ENCODE peak calls at places on chromosomes 1 and 21, in four cellular contexts. One of them, this sample, is unnamed.

GRCh38 chr21:42550817-42551216 is 37.2 kb downstream of the SLC37A1 start:
- DNase-seq in dorsolateral prefrontal cortex: no peak
- DNase-seq in fibroblast of lung: no peak
- DNase-seq in MM.1S: no peak
- DNase-seq in this sample: peak; percentile 3

GRCh38 chr1:65011983-65012382 is 45.6 kb upstream of the JAK1 start:
- DNase-seq in dorsolateral prefrontal cortex: no peak
- DNase-seq in fibroblast of lung: no peak
- DNase-seq in MM.1S: no peak
- DNase-seq in this sample: no peak

GRCh38 chr1:3369437-3370076 is 84.9 kb upstream of the ARHGEF16 start:
- DNase-seq in dorsolateral prefrontal cortex: peak; percentile 62
- DNase-seq in fibroblast of lung: peak; percentile 49
- DNase-seq in MM.1S: no peak
- DNase-seq in this sample: no peak

GRCh38 chr1:234500269-234500668 is 21.3 kb upstream of the TARBP1 start:
- DNase-seq in dorsolateral prefrontal cortex: no peak
- DNase-seq in fibroblast of lung: peak; percentile 25
- DNase-seq in MM.1S: no peak
- DNase-seq in this sample: no peak

GRCh38 chr1:91883470-91883869 is 2.5 kb downstream of the TGFBR3 start:
- DNase-seq in dorsolateral prefrontal cortex: no peak
- DNase-seq in fibroblast of lung: peak; percentile 75
- DNase-seq in MM.1S: peak; percentile 45
- DNase-seq in this sample: no peak

GRCh38 chr1:37286881-37287280 is 187.5 kb upstream of the ZC3H12A start:
- DNase-seq in dorsolateral prefrontal cortex: peak; percentile 54
- DNase-seq in fibroblast of lung: no peak
- DNase-seq in MM.1S: no peak
- DNase-seq in this sample: no peak

GRCh38 chr21:39952265-39952664 is 85.0 kb downstream of the PCP4 start:
- DNase-seq in dorsolateral prefrontal cortex: no peak
- DNase-seq in fibroblast of lung: no peak
- DNase-seq in MM.1S: no peak
- DNase-seq in this sample: no peak

GRCh38 chr1:172719694-172720138 is 60.8 kb downstream of the FASLG start:
- DNase-seq in dorsolateral prefrontal cortex: no peak
- DNase-seq in fibroblast of lung: peak; percentile 72
- DNase-seq in MM.1S: peak; percentile 61
- DNase-seq in this sample: no peak

GRCh38 chr1:180953291-180953747 is 40.6 kb downstream of the KIAA1614 start:
- DNase-seq in dorsolateral prefrontal cortex: no peak
- DNase-seq in fibroblast of lung: no peak
- DNase-seq in MM.1S: peak; percentile 32
- DNase-seq in this sample: peak; percentile 61

GRCh38 chr1:174692313-174692712 is 244.5 kb downstream of the GPR52 start:
- DNase-seq in dorsolateral prefrontal cortex: no peak
- DNase-seq in fibroblast of lung: peak; percentile 41
- DNase-seq in MM.1S: no peak
- DNase-seq in this sample: no peak

GRCh38 chr1:183685112-183685713 is 32.1 kb upstream of the APOBEC4 start:
- DNase-seq in dorsolateral prefrontal cortex: no peak
- DNase-seq in fibroblast of lung: peak; percentile 72
- DNase-seq in MM.1S: peak; percentile 82
- DNase-seq in this sample: no peak

GRCh38 chr21:39094847-39095525 is 88.3 kb downstream of the PSMG1 start:
- DNase-seq in dorsolateral prefrontal cortex: no peak
- DNase-seq in fibroblast of lung: peak; percentile 82
- DNase-seq in MM.1S: no peak
- DNase-seq in this sample: no peak

GRCh38 chr1:159088050-159088449 is 11.5 kb upstream of the AIM2 start:
- DNase-seq in dorsolateral prefrontal cortex: no peak
- DNase-seq in fibroblast of lung: peak; percentile 68
- DNase-seq in MM.1S: no peak
- DNase-seq in this sample: no peak

GRCh38 chr21:43609501-43610340 is 49.6 kb downstream of the HSF2BP start:
- DNase-seq in dorsolateral prefrontal cortex: no peak
- DNase-seq in fibroblast of lung: peak; percentile 88
- DNase-seq in MM.1S: no peak
- DNase-seq in this sample: no peak

GRCh38 chr1:75502776-75503175 is 108.1 kb downstream of the SLC44A5 start:
- DNase-seq in dorsolateral prefrontal cortex: no peak
- DNase-seq in fibroblast of lung: no peak
- DNase-seq in MM.1S: no peak
- DNase-seq in this sample: no peak

GRCh38 chr1:197557302-197557701 is 218.0 kb downstream of the DENND1B start:
- DNase-seq in dorsolateral prefrontal cortex: no peak
- DNase-seq in fibroblast of lung: peak; percentile 43
- DNase-seq in MM.1S: no peak
- DNase-seq in this sample: no peak

GRCh38 chr1:221991221-221991620 is 249.3 kb upstream of the DUSP10 start:
- DNase-seq in dorsolateral prefrontal cortex: no peak
- DNase-seq in fibroblast of lung: peak; percentile 45
- DNase-seq in MM.1S: no peak
- DNase-seq in this sample: no peak

GRCh38 chr1:76477131-76477530 is 390.1 kb upstream of the ST6GALNAC5 start:
- DNase-seq in dorsolateral prefrontal cortex: no peak
- DNase-seq in fibroblast of lung: no peak
- DNase-seq in MM.1S: no peak
- DNase-seq in this sample: no peak

GRCh38 chr1:234730542-234731370 is 120.8 kb upstream of the IRF2BP2 start:
- DNase-seq in dorsolateral prefrontal cortex: no peak
- DNase-seq in fibroblast of lung: no peak
- DNase-seq in MM.1S: no peak
- DNase-seq in this sample: no peak

GRCh38 chr1:1618396-1619068 is 3.2 kb downstream of the MIB2 start:
- DNase-seq in dorsolateral prefrontal cortex: no peak
- DNase-seq in fibroblast of lung: no peak
- DNase-seq in MM.1S: no peak
- DNase-seq in this sample: no peak

GRCh38 chr1:22930235-22930912 is 42.3 kb downstream of the LACTBL1 start:
- DNase-seq in dorsolateral prefrontal cortex: no peak
- DNase-seq in fibroblast of lung: peak; percentile 25
- DNase-seq in MM.1S: no peak
- DNase-seq in this sample: peak; percentile 71

GRCh38 chr21:23801292-23801691 is 1806.0 kb downstream of the MRPL39 start:
- DNase-seq in dorsolateral prefrontal cortex: no peak
- DNase-seq in fibroblast of lung: no peak
- DNase-seq in MM.1S: no peak
- DNase-seq in this sample: no peak

GRCh38 chr1:156797212-156797871 is 19.3 kb downstream of the SH2D2A start:
- DNase-seq in dorsolateral prefrontal cortex: no peak
- DNase-seq in fibroblast of lung: peak; percentile 64
- DNase-seq in MM.1S: peak; percentile 72
- DNase-seq in this sample: no peak

GRCh38 chr1:114114751-114115104 is 38.9 kb downstream of the SYT6 start:
- DNase-seq in dorsolateral prefrontal cortex: no peak
- DNase-seq in fibroblast of lung: no peak
- DNase-seq in MM.1S: no peak
- DNase-seq in this sample: no peak

GRCh38 chr1:114116086-114116485 is 37.6 kb downstream of the SYT6 start:
- DNase-seq in dorsolateral prefrontal cortex: no peak
- DNase-seq in fibroblast of lung: no peak
- DNase-seq in MM.1S: no peak
- DNase-seq in this sample: no peak

GRCh38 chr1:114111731-114112661 is 41.7 kb downstream of the SYT6 start:
- DNase-seq in dorsolateral prefrontal cortex: no peak
- DNase-seq in fibroblast of lung: no peak
- DNase-seq in MM.1S: no peak
- DNase-seq in this sample: no peak

GRCh38 chr1:114112775-114113174 is 40.9 kb downstream of the SYT6 start:
- DNase-seq in dorsolateral prefrontal cortex: no peak
- DNase-seq in fibroblast of lung: no peak
- DNase-seq in MM.1S: no peak
- DNase-seq in this sample: no peak

GRCh38 chr1:114113801-114114750 is 39.6 kb downstream of the SYT6 start:
- DNase-seq in dorsolateral prefrontal cortex: no peak
- DNase-seq in fibroblast of lung: no peak
- DNase-seq in MM.1S: no peak
- DNase-seq in this sample: no peak
- H3K27ac ChIP-seq in dorsolateral prefrontal cortex: no peak overlapping the region
- H3K27ac ChIP-seq in fibroblast of lung: no peak overlapping the region
- H3K27ac ChIP-seq in MM.1S: no peak overlapping the region
- H3K27ac ChIP-seq in this sample: no peak overlapping the region

GRCh38 chr21:35614412-35614901 is 445.9 kb downstream of the SETD4 start:
- DNase-seq in dorsolateral prefrontal cortex: no peak
- DNase-seq in fibroblast of lung: no peak
- DNase-seq in MM.1S: no peak
- DNase-seq in this sample: no peak
- H3K27ac ChIP-seq in dorsolateral prefrontal cortex: no peak overlapping the region
- H3K27ac ChIP-seq in fibroblast of lung: no peak overlapping the region
- H3K27ac ChIP-seq in MM.1S: no peak overlapping the region
- H3K27ac ChIP-seq in this sample: no peak overlapping the region

GRCh38 chr1:200666309-200666708 is 3.4 kb downstream of the DDX59 start:
- DNase-seq in dorsolateral prefrontal cortex: no peak
- DNase-seq in fibroblast of lung: no peak
- DNase-seq in MM.1S: no peak
- DNase-seq in this sample: no peak

GRCh38 chr1:200668514-200669313 is 993 bp downstream of the DDX59 start:
- DNase-seq in dorsolateral prefrontal cortex: no peak
- DNase-seq in fibroblast of lung: no peak
- DNase-seq in MM.1S: no peak
- DNase-seq in this sample: no peak

GRCh38 chr1:200669314-200670214 is at the start of gene DDX59:
- DNase-seq in dorsolateral prefrontal cortex: peak; percentile 92
- DNase-seq in fibroblast of lung: peak; percentile 98
- DNase-seq in MM.1S: peak; percentile 96
- DNase-seq in this sample: peak; percentile 99

GRCh38 chr1:200670215-200671118 is 760 bp upstream of the DDX59 start:
- DNase-seq in dorsolateral prefrontal cortex: peak; percentile 49
- DNase-seq in fibroblast of lung: peak; percentile 78
- DNase-seq in MM.1S: peak; percentile 62
- DNase-seq in this sample: no peak

GRCh38 chr1:200665851-200666250 is 3.9 kb downstream of the DDX59 start:
- DNase-seq in dorsolateral prefrontal cortex: no peak
- DNase-seq in fibroblast of lung: no peak
- DNase-seq in MM.1S: no peak
- DNase-seq in this sample: no peak
- H3K27ac ChIP-seq in dorsolateral prefrontal cortex: peak overlapping the region; percentile 48
- H3K27ac ChIP-seq in fibroblast of lung: no peak overlapping the region
- H3K27ac ChIP-seq in MM.1S: no peak overlapping the region
- H3K27ac ChIP-seq in this sample: no peak overlapping the region

GRCh38 chr1:109392037-109392787 is 5.5 kb downstream of the SORT1 start:
- DNase-seq in dorsolateral prefrontal cortex: peak; percentile 59
- DNase-seq in fibroblast of lung: peak; percentile 51
- DNase-seq in MM.1S: no peak
- DNase-seq in this sample: no peak

GRCh38 chr1:109392788-109393580 is 4.7 kb downstream of the SORT1 start:
- DNase-seq in dorsolateral prefrontal cortex: peak; percentile 84
- DNase-seq in fibroblast of lung: peak; percentile 97
- DNase-seq in MM.1S: no peak
- DNase-seq in this sample: peak; percentile 81

GRCh38 chr1:109389638-109390341 is 7.9 kb downstream of the SORT1 start:
- DNase-seq in dorsolateral prefrontal cortex: no peak
- DNase-seq in fibroblast of lung: no peak
- DNase-seq in MM.1S: no peak
- DNase-seq in this sample: no peak

GRCh38 chr1:109391161-109391556 is 6.6 kb downstream of the SORT1 start:
- DNase-seq in dorsolateral prefrontal cortex: no peak
- DNase-seq in fibroblast of lung: peak; percentile 84
- DNase-seq in MM.1S: no peak
- DNase-seq in this sample: no peak

DNA sequence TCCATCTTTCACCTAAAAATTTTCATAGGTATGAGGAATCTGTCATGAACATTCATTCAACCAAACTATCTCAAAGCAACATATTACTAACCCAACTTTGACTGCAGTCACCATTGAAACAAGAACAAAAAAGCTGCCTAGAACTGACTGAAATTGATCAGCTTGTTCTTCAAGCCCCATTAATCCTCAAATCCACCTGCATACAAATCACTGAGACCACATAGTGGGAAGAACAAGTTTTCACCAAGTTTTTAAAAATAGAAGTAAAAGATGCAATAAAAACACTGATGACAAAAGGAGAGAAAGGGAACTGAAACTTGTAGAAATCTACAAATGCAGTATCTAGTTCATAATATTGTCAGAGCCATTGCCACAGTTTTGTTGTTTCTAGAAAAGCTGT is 6.1 kb downstream of the SORT1 start:
- DNase-seq in dorsolateral prefrontal cortex: no peak
- DNase-seq in fibroblast of lung: no peak
- DNase-seq in MM.1S: no peak
- DNase-seq in this sample: no peak
- H3K27ac ChIP-seq in dorsolateral prefrontal cortex: peak overlapping the region; percentile 94
- H3K27ac ChIP-seq in fibroblast of lung: peak overlapping the region; percentile 48
- H3K27ac ChIP-seq in MM.1S: peak overlapping the region; percentile 57
- H3K27ac ChIP-seq in this sample: peak overlapping the region; percentile 80

GRCh38 chr1:232944342-232944741 is 6.1 kb upstream of the NTPCR start:
- DNase-seq in dorsolateral prefrontal cortex: no peak
- DNase-seq in fibroblast of lung: no peak
- DNase-seq in MM.1S: no peak
- DNase-seq in this sample: no peak

GRCh38 chr1:232940262-232940661 is 10.1 kb upstream of the NTPCR start:
- DNase-seq in dorsolateral prefrontal cortex: no peak
- DNase-seq in fibroblast of lung: no peak
- DNase-seq in MM.1S: no peak
- DNase-seq in this sample: no peak

GRCh38 chr1:232943679-232944252 is 6.6 kb upstream of the NTPCR start:
- DNase-seq in dorsolateral prefrontal cortex: no peak
- DNase-seq in fibroblast of lung: peak; percentile 19
- DNase-seq in MM.1S: no peak
- DNase-seq in this sample: no peak

GRCh38 chr1:232939748-232940147 is 10.7 kb upstream of the NTPCR start:
- DNase-seq in dorsolateral prefrontal cortex: no peak
- DNase-seq in fibroblast of lung: no peak
- DNase-seq in MM.1S: no peak
- DNase-seq in this sample: no peak

DNA sequence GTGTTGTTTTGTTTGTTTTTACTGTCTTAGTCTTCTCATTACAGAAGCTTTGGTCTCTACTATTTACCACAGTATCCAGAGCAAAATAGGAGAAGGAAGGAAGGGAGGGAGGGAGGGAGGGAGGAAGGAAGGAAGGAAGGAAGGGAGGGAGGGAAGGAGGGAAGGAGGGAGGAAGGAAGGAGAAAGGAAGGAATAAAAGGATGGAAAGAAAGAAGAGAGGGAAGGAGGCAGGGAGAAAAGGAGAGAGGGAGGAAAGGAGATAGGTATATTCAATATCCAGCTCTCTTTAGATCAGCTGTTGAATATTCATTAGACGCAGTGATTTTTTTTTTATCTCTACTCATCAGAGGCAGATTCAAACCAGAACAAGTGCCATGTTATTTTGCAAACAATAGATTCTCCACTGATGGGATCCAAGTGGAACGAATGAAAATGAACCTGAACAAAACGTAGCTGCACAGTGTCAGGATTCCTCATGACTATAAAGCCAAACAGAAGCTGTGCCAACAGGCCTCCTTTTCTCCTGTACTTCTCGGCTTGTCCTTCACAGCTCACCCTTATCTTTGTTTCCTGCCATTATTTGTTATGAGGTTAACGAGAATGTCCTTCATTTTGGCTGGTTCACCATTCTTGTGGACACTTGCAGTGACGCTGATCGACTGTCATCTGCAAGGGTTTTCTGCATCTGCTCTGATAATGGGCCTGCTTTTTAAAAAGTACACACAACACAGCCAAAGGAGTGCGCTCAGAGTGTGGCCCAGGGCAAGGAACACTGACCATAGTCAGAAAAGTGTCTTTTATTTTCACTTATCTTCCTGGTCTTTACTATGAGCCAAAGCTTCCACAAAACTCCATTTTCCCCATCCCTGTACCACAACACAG is 7.8 kb upstream of the NTPCR start:
- DNase-seq in dorsolateral prefrontal cortex: no peak
- DNase-seq in fibroblast of lung: no peak
- DNase-seq in MM.1S: no peak
- DNase-seq in this sample: no peak
- H3K27ac ChIP-seq in dorsolateral prefrontal cortex: no peak overlapping the region
- H3K27ac ChIP-seq in fibroblast of lung: no peak overlapping the region
- H3K27ac ChIP-seq in MM.1S: no peak overlapping the region
- H3K27ac ChIP-seq in this sample: no peak overlapping the region

This sample was measured in upper lobe of right lung.